ENCODE peak calls at places on chromosomes 5 and 9, in four cellular contexts. One of them, this sample, is unnamed.

GRCh38 chr9:97564291-97565175 is 63.1 kb downstream of the TMOD1 start:
- DNase-seq in IMR-90: peak
- DNase-seq in H9: peak
- DNase-seq in H1: peak
- DNase-seq in this sample: no peak

GRCh38 chr5:151497391-151498002 is 50.1 kb downstream of the SLC36A1 start:
- DNase-seq in IMR-90: no peak
- DNase-seq in H9: no peak
- DNase-seq in H1: no peak
- DNase-seq in this sample: no peak

GRCh38 chr9:21656776-21657637 is 145.4 kb upstream of the MTAP start:
- DNase-seq in IMR-90: peak
- DNase-seq in H9: no peak
- DNase-seq in H1: no peak
- DNase-seq in this sample: no peak

GRCh38 chr9:106717686-106718085 is 145.3 kb upstream of the ZNF462 start:
- DNase-seq in IMR-90: peak
- DNase-seq in H1: no peak
- DNase-seq in H9: no peak
- DNase-seq in this sample: peak

GRCh38 chr9:87194471-87194870 is 247.2 kb upstream of the GAS1 start:
- DNase-seq in H1: no peak
- DNase-seq in IMR-90: peak
- DNase-seq in H9: no peak
- DNase-seq in this sample: no peak

GRCh38 chr5:113081881-113082546 is 105.4 kb downstream of the DCP2 start:
- DNase-seq in IMR-90: peak
- DNase-seq in H9: no peak
- DNase-seq in H1: no peak
- DNase-seq in this sample: no peak

GRCh38 chr9:5326893-5327548 is 12.7 kb downstream of the RLN1 start:
- DNase-seq in IMR-90: peak
- DNase-seq in H9: peak
- DNase-seq in H1: peak
- DNase-seq in this sample: peak

GRCh38 chr9:123290764-123291163 is 22.4 kb upstream of the STRBP start:
- DNase-seq in H9: no peak
- DNase-seq in H1: no peak
- DNase-seq in IMR-90: no peak
- DNase-seq in this sample: no peak

GRCh38 chr9:114487607-114488300 is 17.5 kb downstream of the WHRN start:
- DNase-seq in H9: peak
- DNase-seq in H1: peak
- DNase-seq in IMR-90: peak
- DNase-seq in this sample: peak

GRCh38 chr9:133634024-133634691 is 2.0 kb upstream of the DBH start:
- DNase-seq in H1: no peak
- DNase-seq in H9: peak
- DNase-seq in IMR-90: no peak
- DNase-seq in this sample: peak

GRCh38 chr5:138491284-138491648 is 26.0 kb downstream of the EGR1 start:
- DNase-seq in H1: no peak
- DNase-seq in H9: no peak
- DNase-seq in IMR-90: no peak
- DNase-seq in this sample: no peak

GRCh38 chr9:4741365-4742031 is 496 bp upstream of the AK3 start:
- DNase-seq in H9: peak
- DNase-seq in IMR-90: no peak
- DNase-seq in H1: peak
- DNase-seq in this sample: peak

GRCh38 chr5:132489871-132490483 is 596 bp downstream of the IRF1 start:
- DNase-seq in H1: no peak
- DNase-seq in IMR-90: peak
- DNase-seq in H9: peak
- DNase-seq in this sample: no peak

GRCh38 chr9:37953775-37954437 is 50.0 kb upstream of the SLC25A51 start:
- DNase-seq in H1: no peak
- DNase-seq in H9: no peak
- DNase-seq in IMR-90: peak
- DNase-seq in this sample: peak

GRCh38 chr5:40681351-40682311 is 1.9 kb downstream of the PTGER4 start:
- DNase-seq in H9: peak
- DNase-seq in IMR-90: no peak
- DNase-seq in H1: peak
- DNase-seq in this sample: peak

GRCh38 chr5:9523090-9523813 is 22.6 kb downstream of the SEMA5A start:
- DNase-seq in H1: no peak
- DNase-seq in H9: no peak
- DNase-seq in IMR-90: peak
- DNase-seq in this sample: no peak

GRCh38 chr5:147223951-147224791 is 10.7 kb upstream of the STK32A start:
- DNase-seq in IMR-90: peak
- DNase-seq in H9: no peak
- DNase-seq in H1: no peak
- DNase-seq in this sample: peak

GRCh38 chr9:33106827-33107621 is 30.6 kb upstream of the SMU1 start:
- DNase-seq in IMR-90: peak
- DNase-seq in H1: no peak
- DNase-seq in H9: peak
- DNase-seq in this sample: peak

GRCh38 chr9:109411069-109411761 is 86.9 kb downstream of the PTPN3 start:
- DNase-seq in IMR-90: no peak
- DNase-seq in H9: no peak
- DNase-seq in H1: no peak
- DNase-seq in this sample: no peak

GRCh38 chr5:93087326-93087725 is 493.7 kb downstream of the NR2F1-AS1 start:
- DNase-seq in H1: no peak
- DNase-seq in IMR-90: no peak
- DNase-seq in H9: no peak
- DNase-seq in this sample: no peak

GRCh38 chr9:119802621-119803020 is 433.4 kb upstream of the BRINP1 start:
- DNase-seq in H1: peak
- DNase-seq in H9: no peak
- DNase-seq in IMR-90: no peak
- DNase-seq in this sample: no peak

GRCh38 chr9:114995681-114996221 is 65.4 kb upstream of the TNFSF8 start:
- DNase-seq in IMR-90: no peak
- DNase-seq in H9: no peak
- DNase-seq in H1: no peak
- DNase-seq in this sample: no peak

GRCh38 chr9:99103909-99104458 is 929 bp upstream of the TGFBR1 start:
- DNase-seq in H1: peak
- DNase-seq in H9: no peak
- DNase-seq in IMR-90: peak
- DNase-seq in this sample: no peak

GRCh38 chr5:176995896-176996767 is 10.4 kb downstream of the UIMC1 start:
- DNase-seq in H1: no peak
- DNase-seq in IMR-90: peak
- DNase-seq in H9: no peak
- DNase-seq in this sample: no peak

GRCh38 chr5:180644825-180645608 is 4.4 kb downstream of the FLT4 start:
- DNase-seq in H1: peak
- DNase-seq in IMR-90: no peak
- DNase-seq in H9: peak
- DNase-seq in this sample: no peak
- H4K5ac ChIP-seq in H1: no peak
- H4K5ac ChIP-seq in IMR-90: no peak
- H4K5ac ChIP-seq in H9: no peak
- H4K5ac ChIP-seq in this sample: no peak

GRCh38 chr5:160167623-160168165 is 48.4 kb upstream of the PWWP2A start:
- DNase-seq in H1: no peak
- DNase-seq in H9: no peak
- DNase-seq in IMR-90: no peak
- DNase-seq in this sample: no peak
- H2BK15ac ChIP-seq in H1: no peak
- H2BK15ac ChIP-seq in H9: no peak
- H2BK15ac ChIP-seq in IMR-90: peak
- H2BK15ac ChIP-seq in this sample: no peak

DNA sequence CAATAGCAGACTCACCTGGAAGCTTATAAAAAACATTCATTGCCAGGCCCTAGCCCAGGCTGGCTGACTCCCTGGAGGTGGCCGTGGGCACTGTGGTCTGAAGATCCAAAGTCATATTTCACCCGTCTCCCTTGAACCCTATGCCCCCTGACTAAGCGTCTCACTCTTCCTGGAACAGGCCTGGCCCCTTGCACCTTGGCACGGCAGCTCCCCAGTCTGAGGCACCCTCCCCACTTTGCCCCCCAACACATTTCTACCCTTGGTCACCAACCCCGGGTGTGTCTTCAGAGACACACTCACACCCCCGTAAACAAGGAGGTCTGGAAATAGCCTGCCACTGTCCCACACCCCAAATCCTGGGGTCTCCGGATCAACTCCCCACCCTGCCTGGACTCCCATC is 68.6 kb upstream of the LMX1B start:
- DNase-seq in H9: no peak
- DNase-seq in IMR-90: no peak
- DNase-seq in H1: no peak
- DNase-seq in this sample: no peak
- H3K18ac ChIP-seq in H9: no peak
- H3K18ac ChIP-seq in IMR-90: no peak
- H3K18ac ChIP-seq in H1: no peak
- H3K18ac ChIP-seq in this sample: no peak

GRCh38 chr9:90783552-90783951 is 18.1 kb upstream of the SYK start:
- DNase-seq in IMR-90: no peak
- DNase-seq in H1: no peak
- DNase-seq in H9: peak
- DNase-seq in this sample: peak

GRCh38 chr9:90789408-90789807 is 12.2 kb upstream of the SYK start:
- DNase-seq in H1: no peak
- DNase-seq in H9: no peak
- DNase-seq in IMR-90: no peak
- DNase-seq in this sample: no peak

GRCh38 chr9:90783964-90784363 is 17.7 kb upstream of the SYK start:
- DNase-seq in IMR-90: no peak
- DNase-seq in H9: no peak
- DNase-seq in H1: no peak
- DNase-seq in this sample: no peak

GRCh38 chr9:90789862-90790261 is 11.8 kb upstream of the SYK start:
- DNase-seq in H9: no peak
- DNase-seq in IMR-90: no peak
- DNase-seq in H1: no peak
- DNase-seq in this sample: no peak

GRCh38 chr9:90787771-90788460 is 13.7 kb upstream of the SYK start:
- DNase-seq in H9: no peak
- DNase-seq in IMR-90: no peak
- DNase-seq in H1: no peak
- DNase-seq in this sample: no peak
- H4K5ac ChIP-seq in H9: no peak
- H4K5ac ChIP-seq in IMR-90: no peak
- H4K5ac ChIP-seq in H1: no peak
- H4K5ac ChIP-seq in this sample: no peak

GRCh38 chr5:125756456-125756855 is 666.8 kb upstream of the GRAMD2B start:
- DNase-seq in IMR-90: peak
- DNase-seq in H9: no peak
- DNase-seq in H1: no peak
- DNase-seq in this sample: no peak
- H2BK15ac ChIP-seq in IMR-90: no peak
- H2BK15ac ChIP-seq in H9: no peak
- H2BK15ac ChIP-seq in H1: no peak
- H2BK15ac ChIP-seq in this sample: no peak

GRCh38 chr9:12774861-12775367 is at the start of gene LURAP1L:
- DNase-seq in IMR-90: peak
- DNase-seq in H9: peak
- DNase-seq in H1: peak
- DNase-seq in this sample: peak
- H3K18ac ChIP-seq in IMR-90: peak
- H3K18ac ChIP-seq in H9: no peak
- H3K18ac ChIP-seq in H1: no peak
- H3K18ac ChIP-seq in this sample: no peak